ENCODE peak calls at places on chromosomes 1 and 21, in four cellular contexts. L is HEK293T; V is stimulated activated CD8-positive, alpha-beta memory T cell treated with anti-CD3 and anti-CD28 coated beads, Interleukin-2, amount 100 ng/mL, for 1 hour; J is psoas muscle. W is an unnamed sample.

GRCh38 chr21:39575778-39576177 is 37.0 kb upstream of the B3GALT5 start:
- DNase-seq in L (no peak), V (no peak), J (no peak), W (no peak)

GRCh38 chr1:178389441-178389840 is 107.3 kb downstream of the CLEC20A start:
- DNase-seq in L (no peak), V (no peak), J (no peak), W (no peak)

GRCh38 chr1:216144661-216145450 is 278.4 kb downstream of the USH2A start:
- DNase-seq in L (no peak), V (no peak), J (no peak), W (no peak)

GRCh38 chr1:119431836-119432235 is 16.9 kb downstream of the HSD3B2 start:
- DNase-seq in L (no peak), V (no peak), J (no peak), W (no peak)

GRCh38 chr1:198671136-198671535 is 32.3 kb downstream of the PTPRC start:
- DNase-seq in L (no peak), V (no peak), J (no peak), W (no peak)

GRCh38 chr1:33824971-33825370 is 38.9 kb upstream of the HMGB4 start:
- DNase-seq in L (no peak), V (no peak), J (no peak), W (no peak)

GRCh38 chr1:175459839-175460238 is 267.3 kb upstream of the KIAA0040 start:
- DNase-seq in L (no peak), V (no peak), J (no peak), W (no peak)

GRCh38 chr1:49416758-49417157 is 607.0 kb downstream of the AGBL4 start:
- DNase-seq in L (no peak), V (no peak), J (no peak), W (no peak)

GRCh38 chr1:209355415-209355814 is 228.1 kb upstream of the CAMK1G start:
- DNase-seq in L (no peak), V (no peak), J (no peak), W (no peak)

GRCh38 chr1:228793032-228793431 is 57.8 kb downstream of the RHOU start:
- DNase-seq in L (no peak), V (no peak), J (no peak), W (no peak)

GRCh38 chr1:169426174-169426716 is 1.0 kb downstream of the CCDC181 start:
- DNase-seq in L (peak), V (no peak), J (no peak), W (no peak)